ENCODE peak calls at places on chromosomes 6 and 20, in seven cellular contexts. L is activated naive CD8-positive, alpha-beta T cell treated with anti-CD3 and anti-CD28 coated beads, Interleukin-2, amount 50 U/mL, for 24 hours; O is iris pigment epithelial cell; E is NK-92 treated with Interleukin-12 subunit alpha and Interleukin-12 subunit beta, amount 100 ng/mL, for 24 hours; R is cardiac fibroblast; P is GM23248; B is GDM1. U is an unnamed sample.

GRCh38 chr6:142943746-142944125 is 1.2 kb downstream of the HIVEP2 start:
- DNase-seq in L (peak; percentile 50), O (peak; percentile 78), E (peak; percentile 60), R (peak; percentile 56), P (peak; percentile 64), B (no peak), U (peak; percentile 20)

GRCh38 chr6:5786321-5787053 is 220.2 kb downstream of the NRN1 start:
- DNase-seq in L (no peak), O (no peak), E (no peak), R (no peak), P (no peak), B (no peak), U (no peak)

GRCh38 chr6:150069707-150070106 is 786 bp upstream of the ULBP3 start:
- DNase-seq in L (no peak), O (no peak), E (no peak), R (no peak), P (no peak), B (no peak), U (no peak)

GRCh38 chr6:146357578-146358340 is 185.9 kb upstream of the RAB32 start:
- DNase-seq in L (no peak), O (peak; percentile 91), E (peak; percentile 14), R (peak; percentile 64), P (peak; percentile 90), B (no peak), U (no peak)

GRCh38 chr20:54028276-54029011 is 42.0 kb downstream of the BCAS1 start:
- DNase-seq in L (no peak), O (no peak), E (no peak), R (no peak), P (no peak), B (no peak), U (no peak)

GRCh38 chr20:51802170-51802745 is at the start of gene SALL4:
- DNase-seq in L (no peak), O (no peak), E (no peak), R (no peak), P (no peak), B (no peak), U (no peak)

GRCh38 chr6:6362051-6362450 is 41.6 kb upstream of the F13A1 start:
- DNase-seq in L (no peak), O (no peak), E (no peak), R (no peak), P (no peak), B (no peak), U (no peak)

GRCh38 chr6:143578054-143578453 is 66.5 kb upstream of the FUCA2 start:
- DNase-seq in L (no peak), O (no peak), E (no peak), R (no peak), P (no peak), B (no peak), U (no peak)

GRCh38 chr6:4210619-4211419 is 75.4 kb upstream of the ECI2 start:
- DNase-seq in L (peak; percentile 61), O (peak; percentile 76), E (no peak), R (peak; percentile 72), P (peak; percentile 78), B (peak; percentile 23), U (peak; percentile 70)

GRCh38 chr6:116536216-116536621 is 9.3 kb downstream of the TRAPPC3L start:
- DNase-seq in L (no peak), O (peak; percentile 66), E (no peak), R (peak; percentile 77), P (peak; percentile 79), B (peak; percentile 13), U (peak; percentile 68)

GRCh38 chr6:17381429-17382147 is 11.8 kb upstream of the CAP2 start:
- DNase-seq in L (no peak), O (peak; percentile 37), E (no peak), R (peak; percentile 72), P (peak; percentile 80), B (no peak), U (no peak)

GRCh38 chr6:43972179-43972914 is 154.9 kb downstream of the MRPL14 start:
- DNase-seq in L (no peak), O (no peak), E (no peak), R (peak; percentile 62), P (peak; percentile 80), B (no peak), U (no peak)

GRCh38 chr6:26033942-26034354 is 53.3 kb upstream of the HFE start:
- DNase-seq in L (peak; percentile 56), O (no peak), E (no peak), R (no peak), P (no peak), B (no peak), U (no peak)

GRCh38 chr6:108588586-108588985 is 27.9 kb downstream of the FOXO3 start:
- DNase-seq in L (no peak), O (peak; percentile 84), E (no peak), R (peak; percentile 68), P (peak; percentile 87), B (no peak), U (no peak)

GRCh38 chr6:63709148-63709547 is 73.5 kb downstream of the PHF3 start:
- DNase-seq in L (no peak), O (no peak), E (no peak), R (no peak), P (no peak), B (no peak), U (no peak)

GRCh38 chr6:32933661-32934085 is 7.2 kb downstream of the HLA-DMB start:
- DNase-seq in L (peak; percentile 81), O (peak; percentile 67), E (peak; percentile 43), R (peak; percentile 84), P (peak; percentile 84), B (peak; percentile 45), U (peak; percentile 98)

GRCh38 chr6:126072172-126072571 is 85.8 kb downstream of the TRMT11 start:
- DNase-seq in L (no peak), O (peak; percentile 65), E (no peak), R (no peak), P (no peak), B (no peak), U (no peak)

GRCh38 chr6:109038837-109039398 is 55.7 kb downstream of the SESN1 start:
- DNase-seq in L (no peak), O (no peak), E (no peak), R (no peak), P (no peak), B (no peak), U (no peak)

GRCh38 chr6:85669735-85670194 is 27.1 kb upstream of the SYNCRIP start:
- DNase-seq in L (peak; percentile 34), O (peak; percentile 83), E (peak; percentile 28), R (no peak), P (peak; percentile 49), B (peak; percentile 16), U (no peak)

GRCh38 chr6:56992053-56992452 is 37.1 kb downstream of the BEND6 start:
- DNase-seq in L (no peak), O (no peak), E (no peak), R (no peak), P (no peak), B (no peak), U (no peak)

GRCh38 chr20:49427751-49428518 is 54.5 kb downstream of the KCNB1 start:
- DNase-seq in L (no peak), O (no peak), E (no peak), R (no peak), P (no peak), B (no peak), U (peak; percentile 41)

GRCh38 chr6:85484941-85485340 is 35.1 kb downstream of the NT5E start:
- DNase-seq in L (no peak), O (no peak), E (no peak), R (no peak), P (no peak), B (no peak), U (no peak)

GRCh38 chr6:76984572-76984971 is 478.7 kb downstream of the HTR1B start:
- DNase-seq in L (no peak), O (peak; percentile 24), E (no peak), R (no peak), P (peak; percentile 1), B (no peak), U (no peak)

GRCh38 chr6:67916389-67916788 is 718.7 kb upstream of the ADGRB3 start:
- DNase-seq in L (no peak), O (peak; percentile 85), E (no peak), R (peak; percentile 94), P (no peak), B (no peak), U (no peak)

GRCh38 chr6:35788423-35788982 is 7.7 kb downstream of the CLPSL1 start:
- DNase-seq in L (no peak), O (no peak), E (no peak), R (no peak), P (no peak), B (no peak), U (no peak)

GRCh38 chr20:44961868-44962267 is 1.7 kb upstream of the TOMM34 start:
- DNase-seq in L (no peak), O (peak; percentile 67), E (no peak), R (no peak), P (peak; percentile 82), B (no peak), U (no peak)

GRCh38 chr20:62875419-62876355 is 14.1 kb upstream of the TCFL5 start:
- DNase-seq in L (no peak), O (peak; percentile 79), E (no peak), R (peak; percentile 92), P (peak; percentile 93), B (no peak), U (peak; percentile 53)

GRCh38 chr20:45346291-45346718 is 1.9 kb downstream of the SDC4 start:
- DNase-seq in L (peak; percentile 26), O (no peak), E (peak; percentile 33), R (no peak), P (no peak), B (peak; percentile 21), U (no peak)

GRCh38 chr6:165842291-165842936 is 179.4 kb upstream of the PDE10A start:
- DNase-seq in L (no peak), O (no peak), E (no peak), R (no peak), P (no peak), B (no peak), U (no peak)

GRCh38 chr6:137361701-137362100 is 132.5 kb downstream of the OLIG3 start:
- DNase-seq in L (no peak), O (no peak), E (no peak), R (peak; percentile 6), P (no peak), B (no peak), U (no peak)

GRCh38 chr20:41467690-41468089 is 101.1 kb upstream of the EMILIN3 start:
- DNase-seq in L (no peak), O (no peak), E (no peak), R (no peak), P (no peak), B (no peak), U (no peak)

GRCh38 chr6:26250806-26251075 is 114.3 kb upstream of the BTN3A2 start:
- DNase-seq in L (no peak), O (peak; percentile 58), E (no peak), R (no peak), P (peak; percentile 40), B (no peak), U (no peak)

GRCh38 chr6:136866872-136867416 is 44.6 kb downstream of the PEX7 start:
- DNase-seq in L (no peak), O (peak; percentile 44), E (no peak), R (peak; percentile 51), P (peak; percentile 29), B (no peak), U (no peak)

GRCh38 chr6:1987640-1988039 is 257.8 kb downstream of the GMDS start:
- DNase-seq in L (no peak), O (peak; percentile 70), E (no peak), R (peak; percentile 55), P (peak; percentile 88), B (no peak), U (no peak)

GRCh38 chr6:36131517-36132220 is 1.4 kb downstream of the MAPK13 start:
- DNase-seq in L (peak; percentile 54), O (peak; percentile 78), E (no peak), R (peak; percentile 85), P (peak; percentile 69), B (no peak), U (no peak)

GRCh38 chr6:26554669-26555504 is 16.7 kb downstream of the HMGN4 start:
- DNase-seq in L (peak; percentile 77), O (peak; percentile 74), E (peak; percentile 30), R (peak; percentile 71), P (peak; percentile 69), B (no peak), U (no peak)

GRCh38 chr6:35052694-35053565 is 88.2 kb downstream of the TCP11 start:
- DNase-seq in L (no peak), O (peak; percentile 35), E (no peak), R (peak; percentile 36), P (peak; percentile 35), B (no peak), U (peak; percentile 55)

GRCh38 chr20:37390891-37391525 is 45.1 kb downstream of the SRC start:
- DNase-seq in L (no peak), O (no peak), E (no peak), R (no peak), P (no peak), B (no peak), U (no peak)